ENCODE peak calls at places on chromosomes 12 and 14, in six cellular contexts. T is NCI-H460, K is HL-60, Z is amygdala, U is posterior cingulate gyrus, F is astrocyte of the spinal cord. S is an unnamed sample.

GRCh38 chr12:105444050-105444808 is 113.7 kb downstream of the C12orf75 start:
- DNase-seq in T (peak; percentile 90), K (no peak), Z (no peak), U (no peak), F (no peak), S (no peak)

GRCh38 chr12:82874935-82875334 is 188.2 kb downstream of the TMTC2 start:
- DNase-seq in T (no peak), K (no peak), Z (no peak), U (no peak), F (peak; percentile 43), S (no peak)

GRCh38 chr14:104591031-104591430 is 11.5 kb downstream of the C14orf180 start:
- DNase-seq in T (no peak), K (no peak), Z (no peak), U (no peak), F (no peak), S (no peak)

GRCh38 chr12:92543359-92543758 is 159.4 kb upstream of the PLEKHG7 start:
- DNase-seq in T (no peak), K (no peak), Z (no peak), U (no peak), F (no peak), S (no peak)

GRCh38 chr12:114403690-114404450 is 2.1 kb downstream of the TBX5 start:
- DNase-seq in T (no peak), K (no peak), Z (no peak), U (no peak), F (no peak), S (no peak)

GRCh38 chr12:1161197-1161596 is 170.2 kb downstream of the ERC1 start:
- DNase-seq in T (no peak), K (no peak), Z (no peak), U (no peak), F (no peak), S (no peak)

GRCh38 chr12:89924191-89924590 is 215.6 kb upstream of the ATP2B1 start:
- DNase-seq in T (no peak), K (no peak), Z (no peak), U (no peak), F (no peak), S (no peak)

GRCh38 chr14:73740921-73741326 is 26.7 kb upstream of the PNMA1 start:
- DNase-seq in T (no peak), K (no peak), Z (no peak), U (no peak), F (peak; percentile 35), S (no peak)

GRCh38 chr12:76551482-76551888 is 8.1 kb downstream of the OSBPL8 start:
- DNase-seq in T (no peak), K (no peak), Z (no peak), U (no peak), F (no peak), S (no peak)

GRCh38 chr14:54349713-54350112 is 47.1 kb upstream of the CDKN3 start:
- DNase-seq in T (no peak), K (no peak), Z (no peak), U (no peak), F (no peak), S (no peak)

GRCh38 chr14:71686677-71687076 is 245.6 kb upstream of the RGS6 start:
- DNase-seq in T (no peak), K (no peak), Z (no peak), U (no peak), F (no peak), S (no peak)

GRCh38 chr12:3888654-3889053 is 15.5 kb upstream of the PARP11 start:
- DNase-seq in T (no peak), K (peak; percentile 63), Z (no peak), U (no peak), F (no peak), S (no peak)

GRCh38 chr12:113418213-113418879 is 3.8 kb upstream of the SDSL start:
- DNase-seq in T (no peak), K (no peak), Z (no peak), U (no peak), F (no peak), S (no peak)

GRCh38 chr12:68510394-68510793 is 100.3 kb upstream of the RAP1B start:
- DNase-seq in T (no peak), K (no peak), Z (no peak), U (no peak), F (no peak), S (no peak)

GRCh38 chr12:5043589-5044419 is at the start of gene KCNA5:
- DNase-seq in T (no peak), K (no peak), Z (no peak), U (no peak), F (no peak), S (no peak)

GRCh38 chr14:104091927-104092771 is 6.6 kb downstream of the ASPG start:
- DNase-seq in T (no peak), K (no peak), Z (no peak), U (no peak), F (no peak), S (no peak)

GRCh38 chr14:24430143-24430681 is 458 bp downstream of the KHNYN start:
- DNase-seq in T (peak; percentile 63), K (peak; percentile 58), Z (no peak), U (no peak), F (peak; percentile 77), S (no peak)

GRCh38 chr12:84911331-84912190 is 1.0 kb downstream of the SLC6A15 start:
- DNase-seq in T (peak; percentile 79), K (no peak), Z (peak; percentile 69), U (peak; percentile 83), F (peak; percentile 85), S (peak; percentile 69)

S was measured in anterior cingulate cortex.